ENCODE peak calls at places on chromosomes 4 and X, in four cellular contexts. P is endothelial cell of umbilical vein, I is A549, W is testis. H is an unnamed sample.

GRCh38 chrX:115616943-115617563 is 56.1 kb downstream of the PLS3 start:
- DNase-seq in W (no peak), P (peak; percentile 49), I (peak; percentile 38), H (no peak)

GRCh38 chrX:68808686-68809357 is 20.0 kb upstream of the EFNB1 start:
- DNase-seq in P (no peak), W (peak; percentile 53), I (no peak), H (peak; percentile 10)

GRCh38 chr4:84917087-84917821 is 49.2 kb downstream of the WDFY3 start:
- DNase-seq in P (no peak), I (no peak), W (no peak), H (no peak)

GRCh38 chr4:118989098-118990080 is 100.7 kb downstream of the SYNPO2 start:
- DNase-seq in W (no peak), I (peak; percentile 7), P (peak; percentile 21), H (no peak)

GRCh38 chr4:5960197-5960880 is 57.9 kb downstream of the C4orf50 start:
- DNase-seq in P (no peak), W (peak; percentile 10), I (no peak), H (no peak)

GRCh38 chr4:7075962-7076693 is 8.3 kb upstream of the GRPEL1 start:
- DNase-seq in P (no peak), I (no peak), W (no peak), H (no peak)

GRCh38 chr4:187236491-187236890 is 512.8 kb upstream of the FAT1 start:
- DNase-seq in W (no peak), I (no peak), P (no peak), H (no peak)

GRCh38 chr4:176988226-176988625 is 195.5 kb upstream of the VEGFC start:
- DNase-seq in W (no peak), I (peak; percentile 49), P (peak; percentile 92), H (no peak)

GRCh38 chr4:14835708-14836107 is 166.6 kb upstream of the CPEB2 start:
- DNase-seq in P (no peak), W (no peak), I (no peak), H (no peak)

GRCh38 chr4:53906786-53907185 is 157.6 kb downstream of the CHIC2 start:
- DNase-seq in I (no peak), P (no peak), W (no peak), H (no peak)

GRCh38 chr4:186105721-186106335 is 1.3 kb downstream of the FAM149A start:
- DNase-seq in I (no peak), P (no peak), W (no peak), H (no peak)

GRCh38 chr4:7420661-7421040 is 14.1 kb downstream of the PSAPL1 start:
- DNase-seq in I (no peak), P (no peak), W (no peak), H (peak; percentile 87)

GRCh38 chr4:117478702-117479101 is 393.3 kb upstream of the TRAM1L1 start:
- DNase-seq in I (no peak), W (no peak), P (no peak), H (no peak)

GRCh38 chr4:22454216-22454838 is 61.5 kb downstream of the ADGRA3 start:
- DNase-seq in P (no peak), W (no peak), I (no peak), H (no peak)

GRCh38 chr4:24856586-24856985 is 56.3 kb downstream of the CCDC149 start:
- DNase-seq in W (no peak), P (no peak), I (no peak), H (no peak)

GRCh38 chr4:150600821-150601445 is 19.0 kb downstream of the MAB21L2 start:
- DNase-seq in W (no peak), P (no peak), I (no peak), H (no peak)

GRCh38 chr4:6056976-6057766 is 38.9 kb upstream of the C4orf50 start:
- DNase-seq in W (no peak), I (no peak), P (no peak), H (no peak)

GRCh38 chrX:11757729-11758399 is at the start of gene MSL3:
- DNase-seq in I (peak; percentile 31), W (peak; percentile 39), P (peak; percentile 71), H (peak; percentile 73)

GRCh38 chr4:6125103-6125651 is 75.2 kb downstream of the JAKMIP1 start:
- DNase-seq in W (no peak), P (no peak), I (no peak), H (no peak)

GRCh38 chr4:15232725-15233597 is 194.9 kb upstream of the C1QTNF7 start:
- DNase-seq in I (no peak), W (no peak), P (peak; percentile 28), H (no peak)

GRCh38 chr4:83917572-83917971 is 381.7 kb downstream of the GPAT3 start:
- DNase-seq in I (no peak), P (no peak), W (no peak), H (no peak)

GRCh38 chrX:110242371-110242770 is 75.5 kb downstream of the AMMECR1 start:
- DNase-seq in P (no peak), W (no peak), I (no peak), H (no peak)

GRCh38 chr4:157280673-157281072 is 60.1 kb downstream of the GRIA2 start:
- DNase-seq in P (no peak), I (no peak), W (no peak), H (no peak)

GRCh38 chr4:53040459-53040815 is 178.3 kb downstream of the RASL11B start:
- DNase-seq in W (no peak), P (no peak), I (no peak), H (no peak)

GRCh38 chr4:19983072-19983471 is 268.6 kb upstream of the SLIT2 start:
- DNase-seq in P (peak; percentile 90), I (no peak), W (no peak), H (no peak)

GRCh38 chr4:126779001-126779400 is 853.8 kb upstream of the INTU start:
- DNase-seq in I (no peak), P (no peak), W (no peak), H (no peak)

GRCh38 chr4:126776361-126776760 is 856.4 kb upstream of the INTU start:
- DNase-seq in W (no peak), P (no peak), I (no peak), H (no peak)

GRCh38 chr4:126777649-126778048 is 855.1 kb upstream of the INTU start:
- DNase-seq in P (peak; percentile 20), I (no peak), W (no peak), H (no peak)

GRCh38 chr4:126778348-126778747 is 854.4 kb upstream of the INTU start:
- DNase-seq in W (no peak), P (peak; percentile 71), I (no peak), H (no peak)

GRCh38 chr4:126779446-126780166 is 853.2 kb upstream of the INTU start:
- DNase-seq in P (no peak), W (peak; percentile 13), I (no peak), H (no peak)
- H3K4me3 ChIP-seq in P (no peak overlapping the region), W (peak overlapping the region; percentile 8), I (no peak overlapping the region), H (no peak overlapping the region)

GRCh38 chrX:39479856-39480255 is 617.9 kb downstream of the BCOR start:
- DNase-seq in P (no peak), W (no peak), I (no peak), H (no peak)

GRCh38 chrX:39476596-39476995 is 621.2 kb downstream of the BCOR start:
- DNase-seq in W (no peak), P (no peak), I (no peak), H (peak; percentile 7)

GRCh38 chrX:39475372-39475771 is 622.4 kb downstream of the BCOR start:
- DNase-seq in I (no peak), W (no peak), P (no peak), H (no peak)

GRCh38 chrX:39477031-39477430 is 620.7 kb downstream of the BCOR start:
- DNase-seq in W (no peak), I (no peak), P (no peak), H (no peak)

DNA sequence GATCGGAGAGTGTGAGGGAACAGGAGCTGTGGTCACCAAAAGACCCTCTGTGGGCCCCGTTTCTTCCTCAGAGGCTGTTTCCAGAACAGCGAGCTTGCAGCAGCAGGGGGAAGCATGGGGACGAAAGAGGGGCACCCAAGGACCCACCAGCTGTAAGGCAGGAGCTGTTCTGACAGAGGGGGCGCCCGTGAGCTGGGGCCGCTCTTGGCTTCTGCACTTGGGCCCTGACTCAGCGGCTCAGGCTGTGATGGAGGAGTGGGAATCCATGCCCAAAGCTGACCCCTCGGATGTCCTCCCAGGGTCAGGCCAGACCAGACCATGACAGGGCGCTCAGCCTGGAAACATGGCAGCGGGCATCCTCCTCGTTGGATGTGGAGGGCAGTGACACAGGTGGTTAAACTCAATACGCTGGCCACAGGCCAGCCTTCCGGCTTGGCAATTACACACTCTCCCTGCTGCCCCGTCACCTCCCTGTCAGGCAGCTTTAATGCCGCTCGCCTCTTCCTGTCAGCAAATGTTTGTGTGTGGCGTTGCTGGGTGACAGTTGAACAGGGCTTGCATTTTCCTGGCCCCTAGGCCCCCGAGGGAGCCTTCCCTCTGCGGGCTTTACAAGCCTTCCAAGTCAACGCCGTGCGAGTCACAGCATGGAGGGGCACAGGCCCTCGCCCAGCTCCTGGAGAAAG is 620.2 kb downstream of the BCOR start:
- DNase-seq in W (no peak), P (peak; percentile 2), I (no peak), H (no peak)
- TF ChIP-seq CTCF in W (no peak), P (no peak), I (no peak), H (no peak)

DNA sequence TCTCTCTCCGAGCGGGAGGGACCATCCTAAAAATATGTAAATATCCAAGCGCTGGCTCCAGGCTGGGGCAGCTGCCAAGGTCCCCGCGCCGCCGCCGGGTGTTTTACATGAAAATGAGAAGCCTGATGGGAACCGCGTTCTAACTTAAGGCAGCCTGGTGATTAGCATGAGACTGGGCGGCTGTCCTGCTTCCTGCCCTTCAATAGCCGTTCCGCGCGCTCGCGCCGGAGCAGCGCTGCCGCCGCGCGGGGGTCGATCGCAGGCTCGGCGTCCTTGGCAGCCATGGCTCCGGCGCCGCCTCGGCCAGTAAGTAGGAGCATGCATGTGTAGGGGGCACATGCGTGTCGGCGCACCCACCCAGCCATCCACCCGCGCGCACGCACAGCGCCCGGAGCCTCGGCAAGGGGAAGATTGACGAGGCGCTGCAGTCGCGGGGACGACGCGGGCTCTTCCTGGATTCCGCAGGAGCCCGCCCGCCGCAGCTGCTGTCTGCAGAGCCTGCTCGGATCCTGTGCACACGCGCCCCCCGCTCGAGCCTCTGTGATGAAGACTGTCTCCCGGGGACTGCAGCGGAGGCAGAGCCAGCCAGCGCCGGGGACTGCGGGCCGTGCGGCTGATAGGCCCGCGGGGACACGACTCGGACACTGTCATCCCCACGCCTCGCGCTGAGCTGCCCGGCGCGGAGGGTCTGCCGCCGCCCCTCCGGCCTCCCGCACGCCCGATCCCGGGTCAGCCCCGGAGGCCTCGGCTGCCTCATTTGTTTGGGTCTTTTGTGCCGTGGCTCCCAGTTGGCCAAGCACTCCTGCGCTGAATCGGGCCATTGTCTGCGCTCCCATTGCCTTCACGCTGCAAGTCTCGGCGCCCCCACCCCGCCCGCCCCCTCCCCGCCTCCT is 732 bp downstream of the STOX2 start:
- DNase-seq in I (peak; percentile 18), W (peak; percentile 54), P (peak; percentile 33), H (peak; percentile 52)
- TF ChIP-seq POLR2A in I (no peak), W (no peak), P (no peak), H (no peak)

GRCh38 chr4:38113551-38113950 is 153.4 kb downstream of the PTTG2 start:
- DNase-seq in I (no peak), W (no peak), P (no peak), H (no peak)
- H3K4me3 ChIP-seq in I (no peak overlapping the region), W (no peak overlapping the region), P (no peak overlapping the region), H (no peak overlapping the region)

GRCh38 chrX:154029439-154029838 is 9.7 kb upstream of the IRAK1 start:
- DNase-seq in P (no peak), W (no peak), I (no peak), H (peak; percentile 24)
- TF ChIP-seq CTCF in P (no peak), W (no peak), I (no peak), H (no peak)

DNA sequence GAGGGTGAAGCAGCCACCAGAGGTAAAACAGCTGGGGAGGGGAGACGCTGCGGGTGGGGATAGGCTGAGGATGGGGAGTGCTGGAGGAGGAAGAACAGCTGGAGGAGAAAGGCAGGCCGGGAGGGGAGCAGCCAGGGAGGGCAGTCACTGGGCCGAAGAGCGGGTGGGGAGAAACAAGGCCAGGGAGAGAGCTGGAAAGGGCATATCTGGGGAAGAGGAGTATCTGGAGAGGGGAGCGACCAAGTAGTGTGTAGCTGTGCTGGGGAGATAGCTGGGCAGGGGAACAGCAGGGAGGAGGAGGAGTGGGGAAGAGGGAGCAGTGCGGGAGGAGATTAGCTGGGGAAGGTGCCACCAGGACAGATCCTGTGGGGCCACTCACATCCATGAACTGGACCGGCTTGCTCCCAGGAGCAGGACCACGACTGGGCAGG is 2.7 kb downstream of the SLC38A5 start:
- DNase-seq in P (no peak), I (no peak), W (no peak), H (no peak)
- TF ChIP-seq POLR2A in P (no peak), I (no peak), W (no peak), H (no peak)